ENCODE peak calls at places on chromosomes 6 and 20, in ten cellular contexts. M is fibroblast of lung; T is Karpas-422; F is BE2C; J is AG04449; A is SK-N-SH; G is effector memory CD4-positive, alpha-beta T cell; L is spleen; Q is A549; Y is PC-9. U is an unnamed sample.

GRCh38 chr6:167748458-167749379 is 78.0 kb upstream of the AFDN start:
- DNase-seq in M (no peak), A (peak), Q (no peak), L (peak), F (no peak), T (no peak), J (no peak), Y (no peak), G (no peak), U (no peak)

GRCh38 chr6:110878751-110879539 is 4.4 kb downstream of the AMD1 start:
- DNase-seq in A (peak), Q (peak), F (peak), L (no peak), G (no peak), Y (no peak), T (no peak), M (no peak), J (no peak), U (no peak)

GRCh38 chr6:125310994-125311649 is 9.4 kb upstream of the HDDC2 start:
- DNase-seq in L (no peak), T (peak), J (no peak), F (peak), M (peak), Q (peak), G (no peak), Y (peak), A (peak), U (peak)

GRCh38 chr6:167403427-167403826 is 78.5 kb downstream of the TTLL2 start:
- DNase-seq in G (no peak), Q (no peak), L (no peak), Y (no peak), J (no peak), M (no peak), F (no peak), T (no peak), A (no peak), U (no peak)

GRCh38 chr6:3707751-3708412 is 43.6 kb downstream of the PXDC1 start:
- DNase-seq in M (no peak), T (no peak), Y (no peak), G (no peak), L (peak), F (no peak), Q (no peak), A (no peak), J (no peak), U (no peak)

GRCh38 chr6:27433714-27434113 is 39.2 kb downstream of the ZNF184 start:
- DNase-seq in A (no peak), F (no peak), L (no peak), G (no peak), M (no peak), Q (no peak), T (no peak), Y (no peak), J (no peak), U (no peak)

GRCh38 chr6:104126621-104127020 is 733.1 kb downstream of the HACE1 start:
- DNase-seq in T (no peak), L (no peak), Y (no peak), Q (no peak), G (no peak), F (no peak), J (no peak), A (no peak), M (no peak), U (no peak)

GRCh38 chr20:57928181-57928967 is 218.6 kb upstream of the PMEPA1 start:
- DNase-seq in J (no peak), Q (peak), Y (peak), A (no peak), G (no peak), F (no peak), T (no peak), M (peak), L (no peak), U (no peak)

GRCh38 chr20:37530696-37531095 is 3.0 kb upstream of the BLCAP start:
- DNase-seq in F (no peak), M (no peak), J (no peak), T (no peak), G (no peak), Q (no peak), A (no peak), L (no peak), Y (no peak), U (no peak)

GRCh38 chr20:24007758-24008157 is 19.2 kb upstream of the GGTLC1 start:
- DNase-seq in A (no peak), T (no peak), G (no peak), Y (no peak), J (no peak), F (no peak), M (no peak), Q (no peak), L (no peak), U (no peak)

GRCh38 chr6:38587766-38588362 is 51.9 kb downstream of the BTBD9 start:
- DNase-seq in L (no peak), F (no peak), M (no peak), Y (no peak), A (no peak), G (no peak), Q (no peak), J (no peak), T (no peak), U (no peak)

GRCh38 chr20:18165553-18165952 is 27.9 kb downstream of the KAT14 start:
- DNase-seq in Y (no peak), G (no peak), Q (no peak), T (no peak), A (no peak), M (no peak), J (no peak), F (no peak), L (no peak), U (no peak)

GRCh38 chr20:2695206-2695983 is 2.8 kb downstream of the EBF4 start:
- DNase-seq in Q (no peak), J (no peak), G (no peak), L (peak), M (no peak), Y (no peak), T (no peak), A (no peak), F (no peak), U (no peak)

GRCh38 chr20:47907031-47907670 is 121.9 kb upstream of the SULF2 start:
- DNase-seq in J (no peak), Y (no peak), L (no peak), A (no peak), G (no peak), T (no peak), Q (no peak), M (no peak), F (no peak), U (no peak)

GRCh38 chr20:59787186-59787890 is 146.1 kb downstream of the SYCP2 start:
- DNase-seq in T (no peak), Q (no peak), J (no peak), G (no peak), Y (no peak), L (no peak), A (no peak), M (no peak), F (no peak), U (no peak)

GRCh38 chr20:63530788-63531160 is 6.4 kb downstream of the PTK6 start:
- DNase-seq in L (peak), Q (no peak), Y (no peak), M (no peak), G (no peak), A (peak), T (no peak), J (no peak), F (peak), U (no peak)

GRCh38 chr6:170132561-170132991 is 158.3 kb downstream of the DLL1 start:
- DNase-seq in T (no peak), Q (no peak), M (no peak), L (peak), Y (no peak), A (no peak), G (no peak), J (no peak), F (no peak), U (no peak)

GRCh38 chr6:156953478-156954146 is 176.4 kb downstream of the ARID1B start:
- DNase-seq in Y (peak), T (peak), A (peak), M (peak), F (peak), Q (peak), L (no peak), G (no peak), J (peak), U (no peak)

GRCh38 chr6:166998256-166999144 is 697 bp upstream of the CEP43 start:
- DNase-seq in Y (peak), M (no peak), Q (peak), T (peak), L (peak), G (no peak), J (no peak), A (peak), F (peak), U (no peak)

GRCh38 chr6:138659998-138660397 is 113.6 kb upstream of the CCDC28A start:
- DNase-seq in G (no peak), J (no peak), Y (no peak), A (no peak), Q (no peak), T (peak), L (no peak), F (no peak), M (no peak), U (no peak)

GRCh38 chr6:82118150-82118562 is 129.4 kb downstream of the IBTK start:
- DNase-seq in Q (no peak), T (no peak), L (no peak), G (no peak), M (no peak), J (no peak), A (no peak), Y (no peak), F (no peak), U (no peak)

GRCh38 chr20:52054123-52054522 is 137.5 kb downstream of the ZFP64 start:
- DNase-seq in F (no peak), T (no peak), L (peak), A (no peak), Y (no peak), G (peak), J (no peak), Q (no peak), M (no peak), U (no peak)

GRCh38 chr6:144265061-144265357 is 20.1 kb upstream of the UTRN start:
- DNase-seq in L (no peak), F (no peak), T (no peak), M (peak), A (no peak), Q (peak), G (no peak), Y (no peak), J (no peak), U (no peak)

GRCh38 chr6:33126101-33126714 is 50.4 kb downstream of the HLA-DPB1 start:
- DNase-seq in Q (peak), G (peak), J (no peak), L (peak), F (peak), A (peak), Y (peak), M (no peak), T (peak), U (no peak)

GRCh38 chr6:52375780-52376556 is 14.0 kb downstream of the PAQR8 start:
- DNase-seq in L (no peak), M (no peak), Y (no peak), F (no peak), A (no peak), J (no peak), Q (no peak), T (no peak), G (no peak), U (no peak)

GRCh38 chr6:56528412-56528841 is 114.3 kb downstream of the DST start:
- DNase-seq in Q (no peak), T (no peak), G (no peak), F (no peak), M (peak), L (no peak), A (no peak), J (peak), Y (no peak), U (no peak)

GRCh38 chr20:25984933-25985332 is 288.3 kb upstream of the ZNF337 start:
- DNase-seq in M (no peak), A (no peak), Y (no peak), J (no peak), F (peak), T (no peak), L (peak), Q (no peak), G (no peak), U (no peak)

GRCh38 chr6:142242269-142242668 is 59.5 kb upstream of the ADGRG6 start:
- DNase-seq in A (no peak), Q (no peak), J (peak), G (no peak), F (no peak), M (peak), T (no peak), Y (no peak), L (no peak), U (no peak)

GRCh38 chr6:42523158-42523814 is 40.5 kb upstream of the UBR2 start:
- DNase-seq in L (no peak), F (no peak), Y (no peak), A (no peak), G (no peak), T (no peak), M (peak), J (no peak), Q (no peak), U (no peak)

GRCh38 chr6:107192739-107193296 is 77.5 kb upstream of the BEND3 start:
- DNase-seq in F (no peak), M (no peak), J (no peak), T (no peak), L (no peak), Y (no peak), G (no peak), A (no peak), Q (no peak), U (no peak)

GRCh38 chr6:37180075-37180474 is 10.1 kb downstream of the PIM1 start:
- DNase-seq in G (no peak), L (no peak), Q (no peak), M (no peak), J (no peak), Y (no peak), F (no peak), T (no peak), A (no peak), U (no peak)

GRCh38 chr20:14336667-14337066 is 745 bp downstream of the FLRT3 start:
- DNase-seq in A (no peak), M (peak), L (no peak), F (peak), Q (peak), Y (no peak), J (no peak), G (no peak), T (no peak), U (no peak)

GRCh38 chr6:34834789-34835518 is 43.1 kb downstream of the BLTP3A start:
- DNase-seq in M (peak), A (no peak), Y (peak), T (no peak), F (no peak), G (no peak), J (no peak), L (no peak), Q (peak), U (no peak)

GRCh38 chr6:157804448-157805327 is 18.4 kb upstream of the SNX9 start:
- DNase-seq in G (no peak), Q (no peak), J (no peak), Y (no peak), M (no peak), F (no peak), L (no peak), T (no peak), A (no peak), U (no peak)

GRCh38 chr6:154410619-154411044 is 54.0 kb upstream of the IPCEF1 start:
- DNase-seq in L (no peak), J (peak), Y (peak), F (no peak), Q (peak), M (peak), G (no peak), A (no peak), T (peak), U (peak)

GRCh38 chr20:10707791-10708190 is 34.0 kb upstream of the JAG1 start:
- DNase-seq in Y (no peak), A (no peak), L (no peak), T (no peak), J (no peak), G (no peak), M (no peak), Q (no peak), F (no peak), U (no peak)

GRCh38 chr6:148776321-148776966 is 29.6 kb downstream of the UST start:
- DNase-seq in J (no peak), Q (no peak), M (peak), Y (no peak), F (no peak), L (no peak), T (no peak), G (no peak), A (no peak), U (no peak)

GRCh38 chr6:31467151-31467550 is 30.8 kb upstream of the MICB start:
- DNase-seq in Y (no peak), L (no peak), A (no peak), J (no peak), M (no peak), T (no peak), G (no peak), F (no peak), Q (no peak), U (no peak)

GRCh38 chr20:41135888-41136243 is 1.5 kb upstream of the PLCG1 start:
- DNase-seq in T (no peak), Q (no peak), J (no peak), L (no peak), A (no peak), G (no peak), F (no peak), Y (no peak), M (no peak), U (no peak)

GRCh38 chr20:41136695-41137411 is 490 bp upstream of the PLCG1 start:
- DNase-seq in L (peak), J (peak), Q (peak), G (peak), M (peak), T (peak), Y (peak), A (peak), F (peak), U (peak)

GRCh38 chr20:41135187-41135887 is 2.0 kb upstream of the PLCG1 start:
- DNase-seq in Y (peak), M (no peak), G (peak), L (peak), T (peak), F (peak), Q (peak), A (peak), J (no peak), U (peak)

GRCh38 chr20:41137412-41138216 is at the start of gene PLCG1:
- DNase-seq in Y (peak), J (no peak), F (peak), G (peak), A (peak), L (peak), T (peak), M (peak), Q (peak), U (peak)

DNA sequence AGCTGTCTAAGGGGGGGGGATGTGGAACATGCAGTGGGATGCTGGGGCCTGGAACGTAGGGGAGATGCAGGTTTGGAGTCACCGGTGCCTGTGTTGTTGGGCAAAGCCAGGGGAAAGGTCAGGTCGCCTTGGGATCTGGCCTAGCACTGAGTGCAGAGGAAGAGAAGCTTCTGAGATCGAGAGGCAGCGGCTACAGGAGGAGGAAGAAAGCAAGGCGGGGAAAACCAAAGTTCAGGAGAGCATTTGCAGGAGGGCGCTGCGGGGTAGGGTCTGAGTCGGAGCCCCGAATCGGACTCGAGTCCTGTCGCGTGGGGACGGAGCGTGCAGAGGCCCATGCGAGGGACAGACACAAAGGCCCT is 1.0 kb upstream of the PLCG1 start:
- DNase-seq in A (peak), M (no peak), J (no peak), L (no peak), G (no peak), Y (no peak), T (peak), F (no peak), Q (no peak), U (no peak)
- H3K4me3 ChIP-seq in A (peak), M (peak), J (peak), L (peak), G (peak), Y (peak), T (peak), F (peak), Q (peak), U (peak)

GRCh38 chr20:51013577-51014330 is 9.2 kb downstream of the KCNG1 start:
- DNase-seq in T (no peak), F (no peak), M (no peak), J (no peak), L (peak), Y (no peak), G (no peak), Q (no peak), A (no peak), U (no peak)

GRCh38 chr20:51014797-51015722 is 7.8 kb downstream of the KCNG1 start:
- DNase-seq in M (peak), J (no peak), Y (peak), A (peak), L (peak), T (peak), Q (peak), F (peak), G (no peak), U (no peak)

GRCh38 chr20:51011479-51011878 is 11.4 kb downstream of the KCNG1 start:
- DNase-seq in F (no peak), A (no peak), G (no peak), M (no peak), Y (no peak), L (no peak), J (no peak), T (no peak), Q (no peak), U (no peak)

GRCh38 chr20:51010043-51010365 is 12.9 kb downstream of the KCNG1 start:
- DNase-seq in J (no peak), Y (no peak), L (no peak), F (no peak), Q (no peak), A (no peak), T (no peak), G (no peak), M (no peak), U (no peak)

DNA sequence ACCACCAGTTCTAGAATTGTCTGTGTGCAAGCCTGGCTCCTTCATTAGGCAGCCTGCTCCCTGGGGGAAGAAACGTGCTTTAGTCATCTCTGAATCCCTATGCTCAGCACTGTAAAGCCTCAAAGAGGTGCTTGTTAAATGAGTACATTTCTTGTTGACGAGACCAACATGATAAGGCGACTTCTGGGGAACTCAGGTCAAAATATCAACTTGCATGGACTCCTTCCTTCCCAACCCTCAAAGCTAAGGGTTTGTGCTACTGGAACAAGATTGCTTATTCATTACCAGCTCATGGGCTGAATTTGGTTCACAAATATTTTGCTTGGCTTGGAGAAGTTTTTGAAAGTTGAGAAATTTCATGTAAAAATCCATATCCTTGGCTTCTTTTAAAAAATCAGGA is 10.6 kb downstream of the KCNG1 start:
- DNase-seq in F (no peak), M (no peak), T (no peak), G (no peak), A (no peak), J (no peak), L (no peak), Y (no peak), Q (no peak), U (no peak)
- H3K4me3 ChIP-seq in F (no peak), M (no peak), T (no peak), G (no peak), A (no peak), J (no peak), L (no peak), Y (no peak), Q (no peak), U (no peak)

GRCh38 chr6:13924146-13924948 is 405 bp upstream of the RNF182 start:
- DNase-seq in F (peak), Q (peak), A (peak), J (no peak), Y (no peak), M (peak), L (no peak), G (peak), T (no peak), U (peak)
- H3K4me3 ChIP-seq in F (peak), Q (peak), A (peak), J (peak), Y (peak), M (peak), L (peak), G (peak), T (no peak), U (peak)

GRCh38 chr6:159494633-159495023 is 198.4 kb downstream of the SOD2 start:
- DNase-seq in Q (no peak), F (no peak), A (no peak), M (no peak), T (no peak), G (no peak), L (no peak), J (no peak), Y (no peak), U (no peak)

GRCh38 chr6:159493888-159494632 is 199.0 kb downstream of the SOD2 start:
- DNase-seq in Q (no peak), Y (no peak), M (no peak), F (no peak), A (no peak), L (no peak), T (no peak), J (no peak), G (no peak), U (no peak)

GRCh38 chr6:159501558-159501957 is 191.5 kb downstream of the SOD2 start:
- DNase-seq in Q (no peak), T (no peak), M (no peak), J (no peak), G (no peak), L (no peak), F (no peak), Y (no peak), A (no peak), U (no peak)

DNA sequence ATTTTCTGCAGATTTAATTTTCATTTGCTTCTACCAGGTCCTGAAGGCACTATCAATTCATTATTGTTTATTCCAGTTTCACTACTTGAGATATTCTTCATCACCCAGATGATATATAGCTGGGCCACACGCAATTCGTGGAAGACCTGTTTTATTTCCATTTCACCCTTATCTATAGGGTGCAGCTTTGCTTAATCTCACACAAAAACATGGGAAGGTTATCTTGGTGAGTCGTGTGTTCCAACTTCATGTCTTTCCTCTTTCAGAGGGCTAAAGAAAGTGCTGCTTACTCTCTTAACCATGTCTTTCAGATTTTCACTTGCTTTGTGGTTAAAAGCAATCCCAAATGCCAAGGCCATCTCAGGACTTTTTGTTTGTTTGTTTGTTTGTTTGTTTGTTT is 194.0 kb downstream of the SOD2 start:
- DNase-seq in Y (no peak), J (no peak), G (no peak), T (no peak), F (no peak), A (no peak), M (no peak), Q (no peak), L (no peak), U (no peak)
- H3K4me3 ChIP-seq in Y (no peak), J (no peak), G (no peak), T (no peak), F (no peak), A (no peak), M (no peak), Q (no peak), L (no peak), U (no peak)

U was measured in iPS DF 6.9.